ENCODE peak calls at places on chromosomes 1 and 21, in six cellular contexts. One of them, this sample, is unnamed.

GRCh38 chr1:92411511-92411910 is 75.2 kb downstream of the GFI1 start:
- DNase-seq in T-helper 2 cell: no peak
- DNase-seq in epithelial cell of proximal tubule: no peak
- DNase-seq in right cardiac atrium: no peak
- DNase-seq in AG09309: peak; percentile 42
- DNase-seq in IMR-90: peak; percentile 78
- DNase-seq in this sample: peak; percentile 2

GRCh38 chr21:33916200-33916567 is 580 bp upstream of the ATP5PO start:
- DNase-seq in epithelial cell of proximal tubule: no peak
- DNase-seq in IMR-90: no peak
- DNase-seq in AG09309: no peak
- DNase-seq in right cardiac atrium: no peak
- DNase-seq in T-helper 2 cell: no peak
- DNase-seq in this sample: no peak

GRCh38 chr1:48396208-48396607 is 75.8 kb downstream of the SPATA6 start:
- DNase-seq in right cardiac atrium: no peak
- DNase-seq in T-helper 2 cell: no peak
- DNase-seq in AG09309: no peak
- DNase-seq in IMR-90: no peak
- DNase-seq in epithelial cell of proximal tubule: no peak
- DNase-seq in this sample: no peak

GRCh38 chr1:23477359-23478144 is 6.4 kb downstream of the ASAP3 start:
- DNase-seq in T-helper 2 cell: no peak
- DNase-seq in AG09309: no peak
- DNase-seq in right cardiac atrium: no peak
- DNase-seq in epithelial cell of proximal tubule: no peak
- DNase-seq in IMR-90: no peak
- DNase-seq in this sample: no peak

GRCh38 chr1:224387302-224387912 is 30.7 kb downstream of the CNIH4 start:
- DNase-seq in T-helper 2 cell: no peak
- DNase-seq in epithelial cell of proximal tubule: no peak
- DNase-seq in IMR-90: no peak
- DNase-seq in AG09309: no peak
- DNase-seq in right cardiac atrium: no peak
- DNase-seq in this sample: no peak

GRCh38 chr21:14403681-14404318 is 20.9 kb upstream of the HSPA13 start:
- DNase-seq in right cardiac atrium: no peak
- DNase-seq in AG09309: peak; percentile 11
- DNase-seq in epithelial cell of proximal tubule: no peak
- DNase-seq in IMR-90: peak; percentile 45
- DNase-seq in T-helper 2 cell: no peak
- DNase-seq in this sample: no peak

GRCh38 chr1:39136635-39137034 is 67.9 kb upstream of the MACF1 start:
- DNase-seq in IMR-90: no peak
- DNase-seq in T-helper 2 cell: no peak
- DNase-seq in epithelial cell of proximal tubule: no peak
- DNase-seq in AG09309: no peak
- DNase-seq in right cardiac atrium: no peak
- DNase-seq in this sample: no peak

GRCh38 chr1:188615321-188615720 is 1786.6 kb downstream of the PLA2G4A start:
- DNase-seq in T-helper 2 cell: no peak
- DNase-seq in IMR-90: peak; percentile 79
- DNase-seq in AG09309: no peak
- DNase-seq in epithelial cell of proximal tubule: no peak
- DNase-seq in right cardiac atrium: no peak
- DNase-seq in this sample: no peak

GRCh38 chr1:83996621-83997020 is 2.3 kb downstream of the TTLL7 start:
- DNase-seq in AG09309: no peak
- DNase-seq in epithelial cell of proximal tubule: no peak
- DNase-seq in T-helper 2 cell: no peak
- DNase-seq in right cardiac atrium: no peak
- DNase-seq in IMR-90: peak; percentile 78
- DNase-seq in this sample: no peak

GRCh38 chr1:91791691-91792392 is 94.1 kb downstream of the TGFBR3 start:
- DNase-seq in right cardiac atrium: no peak
- DNase-seq in AG09309: no peak
- DNase-seq in IMR-90: no peak
- DNase-seq in epithelial cell of proximal tubule: no peak
- DNase-seq in T-helper 2 cell: no peak
- DNase-seq in this sample: no peak

GRCh38 chr1:158951956-158952355 is 20.6 kb downstream of the PYHIN1 start:
- DNase-seq in AG09309: no peak
- DNase-seq in right cardiac atrium: no peak
- DNase-seq in epithelial cell of proximal tubule: no peak
- DNase-seq in IMR-90: no peak
- DNase-seq in T-helper 2 cell: no peak
- DNase-seq in this sample: no peak

GRCh38 chr21:45004481-45005263 is 64.8 kb downstream of the SLX9 start:
- DNase-seq in AG09309: no peak
- DNase-seq in IMR-90: peak; percentile 32
- DNase-seq in epithelial cell of proximal tubule: no peak
- DNase-seq in right cardiac atrium: peak; percentile 47
- DNase-seq in T-helper 2 cell: no peak
- DNase-seq in this sample: no peak

GRCh38 chr1:116374340-116375164 is 1.5 kb downstream of the ATP1A1 start:
- DNase-seq in right cardiac atrium: peak; percentile 54
- DNase-seq in IMR-90: no peak
- DNase-seq in AG09309: no peak
- DNase-seq in T-helper 2 cell: no peak
- DNase-seq in epithelial cell of proximal tubule: no peak
- DNase-seq in this sample: no peak

GRCh38 chr21:19713324-19713723 is 1284.9 kb upstream of the NCAM2 start:
- DNase-seq in T-helper 2 cell: no peak
- DNase-seq in IMR-90: no peak
- DNase-seq in AG09309: no peak
- DNase-seq in right cardiac atrium: no peak
- DNase-seq in epithelial cell of proximal tubule: no peak
- DNase-seq in this sample: no peak

GRCh38 chr1:206866062-206866461 is 639 bp downstream of the IL20 start:
- DNase-seq in T-helper 2 cell: no peak
- DNase-seq in epithelial cell of proximal tubule: no peak
- DNase-seq in IMR-90: peak; percentile 51
- DNase-seq in right cardiac atrium: no peak
- DNase-seq in AG09309: no peak
- DNase-seq in this sample: no peak

GRCh38 chr1:43171876-43172531 is at the start of the genes CFAP57 and EBNA1BP2:
- DNase-seq in AG09309: peak; percentile 72
- DNase-seq in IMR-90: peak; percentile 93
- DNase-seq in right cardiac atrium: peak; percentile 93
- DNase-seq in T-helper 2 cell: peak; percentile 88
- DNase-seq in epithelial cell of proximal tubule: peak; percentile 78
- DNase-seq in this sample: peak; percentile 75

GRCh38 chr1:188462837-188463236 is 1634.1 kb downstream of the PLA2G4A start:
- DNase-seq in epithelial cell of proximal tubule: no peak
- DNase-seq in T-helper 2 cell: no peak
- DNase-seq in IMR-90: no peak
- DNase-seq in AG09309: no peak
- DNase-seq in right cardiac atrium: no peak
- DNase-seq in this sample: no peak

GRCh38 chr21:35011681-35012080 is 37.4 kb downstream of the RUNX1 start:
- DNase-seq in right cardiac atrium: no peak
- DNase-seq in T-helper 2 cell: no peak
- DNase-seq in IMR-90: peak; percentile 70
- DNase-seq in AG09309: no peak
- DNase-seq in epithelial cell of proximal tubule: no peak
- DNase-seq in this sample: no peak

GRCh38 chr1:47893412-47893811 is 103.8 kb downstream of the TRABD2B start:
- DNase-seq in IMR-90: no peak
- DNase-seq in epithelial cell of proximal tubule: no peak
- DNase-seq in T-helper 2 cell: no peak
- DNase-seq in right cardiac atrium: no peak
- DNase-seq in AG09309: no peak
- DNase-seq in this sample: no peak

GRCh38 chr1:110967256-110967655 is 3.5 kb upstream of the LRIF1 start:
- DNase-seq in right cardiac atrium: no peak
- DNase-seq in IMR-90: no peak
- DNase-seq in T-helper 2 cell: no peak
- DNase-seq in epithelial cell of proximal tubule: no peak
- DNase-seq in AG09309: no peak
- DNase-seq in this sample: no peak

GRCh38 chr1:2784854-2785630 is 16.5 kb downstream of the TTC34 start:
- DNase-seq in AG09309: no peak
- DNase-seq in epithelial cell of proximal tubule: no peak
- DNase-seq in T-helper 2 cell: no peak
- DNase-seq in IMR-90: no peak
- DNase-seq in right cardiac atrium: peak; percentile 27
- DNase-seq in this sample: no peak

GRCh38 chr1:173190101-173190895 is 16.8 kb downstream of the TNFSF4 start:
- DNase-seq in right cardiac atrium: peak; percentile 89
- DNase-seq in AG09309: no peak
- DNase-seq in T-helper 2 cell: no peak
- DNase-seq in epithelial cell of proximal tubule: peak; percentile 100
- DNase-seq in IMR-90: peak; percentile 62
- DNase-seq in this sample: peak; percentile 76

GRCh38 chr1:181763736-181764135 is 280.4 kb downstream of the CACNA1E start:
- DNase-seq in IMR-90: no peak
- DNase-seq in T-helper 2 cell: no peak
- DNase-seq in AG09309: no peak
- DNase-seq in epithelial cell of proximal tubule: no peak
- DNase-seq in right cardiac atrium: no peak
- DNase-seq in this sample: no peak

GRCh38 chr1:9867408-9868243 is 42.4 kb downstream of the CTNNBIP1 start:
- DNase-seq in T-helper 2 cell: peak; percentile 85
- DNase-seq in AG09309: no peak
- DNase-seq in IMR-90: peak; percentile 57
- DNase-seq in right cardiac atrium: peak; percentile 89
- DNase-seq in epithelial cell of proximal tubule: no peak
- DNase-seq in this sample: no peak

GRCh38 chr1:216723274-216723780 is at the start of gene ESRRG:
- DNase-seq in epithelial cell of proximal tubule: no peak
- DNase-seq in AG09309: no peak
- DNase-seq in IMR-90: peak; percentile 17
- DNase-seq in right cardiac atrium: peak; percentile 72
- DNase-seq in T-helper 2 cell: no peak
- DNase-seq in this sample: peak; percentile 4

GRCh38 chr1:41428736-41429640 is 55.5 kb downstream of the EDN2 start:
- DNase-seq in IMR-90: no peak
- DNase-seq in right cardiac atrium: no peak
- DNase-seq in AG09309: no peak
- DNase-seq in T-helper 2 cell: no peak
- DNase-seq in epithelial cell of proximal tubule: no peak
- DNase-seq in this sample: no peak

GRCh38 chr1:105608713-105609112 is 1447.8 kb upstream of the PRMT6 start:
- DNase-seq in AG09309: no peak
- DNase-seq in IMR-90: no peak
- DNase-seq in right cardiac atrium: no peak
- DNase-seq in epithelial cell of proximal tubule: no peak
- DNase-seq in T-helper 2 cell: no peak
- DNase-seq in this sample: no peak

GRCh38 chr21:34073032-34073748 is at the start of the genes MRPS6 and SLC5A3:
- DNase-seq in IMR-90: peak; percentile 81
- DNase-seq in T-helper 2 cell: peak; percentile 54
- DNase-seq in right cardiac atrium: peak; percentile 95
- DNase-seq in AG09309: peak; percentile 31
- DNase-seq in epithelial cell of proximal tubule: no peak
- DNase-seq in this sample: peak; percentile 26

GRCh38 chr1:2632561-2633361 is at the start of gene MMEL1:
- DNase-seq in AG09309: no peak
- DNase-seq in right cardiac atrium: peak; percentile 54
- DNase-seq in IMR-90: no peak
- DNase-seq in epithelial cell of proximal tubule: no peak
- DNase-seq in T-helper 2 cell: no peak
- DNase-seq in this sample: no peak

GRCh38 chr21:29193907-29194306 is 63.5 kb downstream of the MAP3K7CL start:
- DNase-seq in T-helper 2 cell: no peak
- DNase-seq in IMR-90: no peak
- DNase-seq in right cardiac atrium: no peak
- DNase-seq in epithelial cell of proximal tubule: no peak
- DNase-seq in AG09309: no peak
- DNase-seq in this sample: no peak

GRCh38 chr1:76939107-76939816 is 72.0 kb downstream of the ST6GALNAC5 start:
- DNase-seq in T-helper 2 cell: no peak
- DNase-seq in AG09309: no peak
- DNase-seq in epithelial cell of proximal tubule: no peak
- DNase-seq in right cardiac atrium: no peak
- DNase-seq in IMR-90: peak; percentile 37
- DNase-seq in this sample: peak; percentile 25

GRCh38 chr1:34163792-34164509 is 1.1 kb downstream of the CSMD2 start:
- DNase-seq in right cardiac atrium: peak; percentile 55
- DNase-seq in IMR-90: no peak
- DNase-seq in AG09309: no peak
- DNase-seq in epithelial cell of proximal tubule: no peak
- DNase-seq in T-helper 2 cell: no peak
- DNase-seq in this sample: no peak